ENCODE peak calls at places on chromosomes 4 and X, in seven cellular contexts. L is left lung; U is Caki2; M is AG08396; D is stimulated activated naive B cell treated with anti-CD40 and anti-IgM and Interleukin-4, amounts not matched to agents 10 μg/mL and 1 μg/mL and 100 μg/mL, for 72 hours; E is T-helper 2 cell; K is T-cell. Y is an unnamed sample.
A peak's percentile ranks its signal among the peaks of the same experiment; 100 is the strongest.

GRCh38 chr4:58560736-58561135 is 1450.6 kb upstream of the IGFBP7 start:
- DNase-seq in K (no peak), U (no peak), E (no peak), L (no peak), M (no peak), D (no peak), Y (no peak)

GRCh38 chr4:128600410-128600809 is 209.1 kb upstream of the JADE1 start:
- DNase-seq in K (no peak), E (no peak), M (no peak), U (no peak), D (no peak), L (no peak), Y (no peak)

GRCh38 chr4:124945422-124945821 is 232.9 kb upstream of the ANKRD50 start:
- DNase-seq in D (no peak), E (no peak), L (no peak), M (no peak), K (no peak), U (no peak), Y (no peak)

GRCh38 chr4:37562592-37562991 is 123.6 kb downstream of the RELL1 start:
- DNase-seq in L (no peak), M (no peak), K (no peak), D (no peak), U (no peak), E (no peak), Y (no peak)

GRCh38 chrX:42615161-42615563 is 162.8 kb downstream of the PPP1R2C start:
- DNase-seq in U (peak; percentile 2), L (no peak), M (no peak), E (no peak), D (no peak), K (no peak), Y (peak; percentile 1)

GRCh38 chr4:86043755-86044592 is 315.9 kb downstream of the MAPK10 start:
- DNase-seq in M (peak; percentile 15), K (no peak), D (peak; percentile 3), E (no peak), L (no peak), U (peak; percentile 30), Y (no peak)

GRCh38 chr4:26400140-26400539 is 79.3 kb downstream of the RBPJ start:
- DNase-seq in U (no peak), E (no peak), D (no peak), L (no peak), K (no peak), M (no peak), Y (no peak)

GRCh38 chrX:121579016-121579760 is 531.8 kb downstream of the GLUD2 start:
- DNase-seq in K (no peak), D (no peak), L (no peak), M (no peak), E (no peak), U (no peak), Y (no peak)

GRCh38 chrX:53479295-53479694 is 45.1 kb upstream of the HSD17B10 start:
- DNase-seq in U (peak; percentile 90), K (no peak), E (no peak), M (no peak), L (no peak), D (no peak), Y (no peak)

GRCh38 chr4:69092190-69092589 is 4.1 kb upstream of the UGT2B7 start:
- DNase-seq in M (no peak), E (no peak), K (no peak), U (no peak), L (no peak), D (no peak), Y (no peak)

GRCh38 chr4:94032754-94033153 is 174.9 kb upstream of the SMARCAD1 start:
- DNase-seq in E (no peak), U (no peak), M (no peak), K (no peak), D (no peak), L (no peak), Y (no peak)

GRCh38 chr4:139472761-139473335 is 18.9 kb downstream of the RAB33B start:
- DNase-seq in U (no peak), K (no peak), M (no peak), E (no peak), L (no peak), D (no peak), Y (no peak)

GRCh38 chr4:37603070-37603468 is 83.1 kb downstream of the RELL1 start:
- DNase-seq in K (peak; percentile 65), E (peak; percentile 35), U (peak; percentile 58), M (peak; percentile 91), D (peak; percentile 57), L (peak; percentile 83), Y (peak; percentile 47)

GRCh38 chrX:85379174-85379907 is at the start of gene POF1B:
- DNase-seq in U (no peak), M (no peak), D (no peak), K (no peak), E (no peak), L (peak; percentile 22), Y (peak; percentile 3)

GRCh38 chr4:102230194-102230593 is 115.1 kb downstream of the SLC39A8 start:
- DNase-seq in U (no peak), K (no peak), L (no peak), E (no peak), M (no peak), D (no peak), Y (no peak)

GRCh38 chr4:151583188-151583587 is 174.2 kb downstream of the FHIP1A start:
- DNase-seq in L (no peak), U (no peak), E (no peak), K (no peak), M (no peak), D (no peak), Y (no peak)

GRCh38 chr4:146915132-146915531 is 30.5 kb downstream of the TTC29 start:
- DNase-seq in K (no peak), M (no peak), E (no peak), U (no peak), D (no peak), L (no peak), Y (no peak)

GRCh38 chr4:81913427-81913878 is 441.7 kb upstream of the RASGEF1B start:
- DNase-seq in K (peak; percentile 43), U (peak; percentile 28), L (peak; percentile 37), D (peak; percentile 41), M (peak; percentile 51), E (no peak), Y (peak; percentile 23)

GRCh38 chrX:43328358-43328946 is 327.6 kb upstream of the MAOA start:
- DNase-seq in U (no peak), D (no peak), M (no peak), E (no peak), L (no peak), K (no peak), Y (no peak)

GRCh38 chr4:176357359-176358082 is 37.8 kb downstream of the SPCS3 start:
- DNase-seq in D (no peak), K (no peak), M (no peak), L (no peak), U (no peak), E (no peak), Y (no peak)

GRCh38 chr4:88613417-88613875 is 21.2 kb downstream of the HERC3 start:
- DNase-seq in D (no peak), M (no peak), U (no peak), E (peak; percentile 59), L (no peak), K (peak; percentile 53), Y (peak; percentile 85)

GRCh38 chr4:167715176-167715575 is 377.2 kb upstream of the ANXA10 start:
- DNase-seq in L (no peak), U (no peak), K (no peak), E (no peak), M (no peak), D (no peak), Y (no peak)

GRCh38 chrX:49627030-49627777 is 28.4 kb downstream of the GAGE1 start:
- DNase-seq in D (peak; percentile 3), E (peak; percentile 11), K (peak; percentile 16), M (no peak), L (no peak), U (no peak), Y (peak; percentile 28)

GRCh38 chrX:11944486-11944885 is 186.4 kb downstream of the MSL3 start:
- DNase-seq in L (no peak), K (no peak), E (no peak), U (no peak), D (no peak), M (peak; percentile 62), Y (no peak)

GRCh38 chrX:141439651-141440050 is 144.9 kb downstream of the SPANXA1 start:
- DNase-seq in L (no peak), M (no peak), U (no peak), E (no peak), K (no peak), D (no peak), Y (no peak)